ENCODE peak calls at places on chromosomes 12 and 14, in seven cellular contexts. One of them, this sample, is unnamed.
A peak's percentile ranks its signal among the peaks of the same experiment; 100 is the strongest.

GRCh38 chr14:102249041-102249440 is 55.9 kb downstream of the MOK start:
- DNase-seq in breast epithelium: no peak
- DNase-seq in vagina: no peak
- DNase-seq in GM23338: no peak
- DNase-seq in stomach: no peak
- DNase-seq in Panc1: no peak
- DNase-seq in suprapubic skin: no peak
- DNase-seq in this sample: no peak

GRCh38 chr14:87170179-87170578 is 822.8 kb downstream of the GALC start:
- DNase-seq in stomach: no peak
- DNase-seq in vagina: no peak
- DNase-seq in suprapubic skin: no peak
- DNase-seq in breast epithelium: no peak
- DNase-seq in GM23338: peak; percentile 43
- DNase-seq in Panc1: no peak
- DNase-seq in this sample: no peak

GRCh38 chr12:2018401-2018800 is 14.1 kb upstream of the DCP1B start:
- DNase-seq in Panc1: no peak
- DNase-seq in breast epithelium: no peak
- DNase-seq in suprapubic skin: no peak
- DNase-seq in vagina: no peak
- DNase-seq in GM23338: no peak
- DNase-seq in stomach: no peak
- DNase-seq in this sample: no peak

GRCh38 chr14:103871596-103872480 is 24.5 kb upstream of the PPP1R13B start:
- DNase-seq in vagina: no peak
- DNase-seq in breast epithelium: peak; percentile 54
- DNase-seq in stomach: peak; percentile 91
- DNase-seq in suprapubic skin: no peak
- DNase-seq in GM23338: peak; percentile 81
- DNase-seq in Panc1: no peak
- DNase-seq in this sample: peak; percentile 89

GRCh38 chr14:78245238-78245637 is 75.1 kb downstream of the NRXN3 start:
- DNase-seq in breast epithelium: no peak
- DNase-seq in Panc1: no peak
- DNase-seq in vagina: no peak
- DNase-seq in GM23338: no peak
- DNase-seq in suprapubic skin: no peak
- DNase-seq in stomach: peak; percentile 32
- DNase-seq in this sample: peak; percentile 65

GRCh38 chr12:1527789-1528188 is 66.6 kb downstream of the FBXL14 start:
- DNase-seq in breast epithelium: no peak
- DNase-seq in suprapubic skin: no peak
- DNase-seq in vagina: no peak
- DNase-seq in stomach: no peak
- DNase-seq in GM23338: no peak
- DNase-seq in Panc1: no peak
- DNase-seq in this sample: no peak

GRCh38 chr14:95025218-95025617 is 132.1 kb downstream of the DICER1 start:
- DNase-seq in Panc1: no peak
- DNase-seq in vagina: peak; percentile 54
- DNase-seq in GM23338: no peak
- DNase-seq in stomach: no peak
- DNase-seq in breast epithelium: no peak
- DNase-seq in suprapubic skin: no peak
- DNase-seq in this sample: no peak

GRCh38 chr14:95433094-95433478 is 83.4 kb downstream of the SYNE3 start:
- DNase-seq in stomach: no peak
- DNase-seq in GM23338: no peak
- DNase-seq in suprapubic skin: no peak
- DNase-seq in breast epithelium: no peak
- DNase-seq in Panc1: no peak
- DNase-seq in vagina: no peak
- DNase-seq in this sample: no peak

GRCh38 chr12:5395443-5396401 is 36.2 kb upstream of the NTF3 start:
- DNase-seq in breast epithelium: no peak
- DNase-seq in suprapubic skin: no peak
- DNase-seq in GM23338: peak; percentile 11
- DNase-seq in stomach: peak; percentile 73
- DNase-seq in vagina: no peak
- DNase-seq in Panc1: no peak
- DNase-seq in this sample: no peak

GRCh38 chr14:94615254-94615653 is 3.1 kb downstream of the SERPINA3 start:
- DNase-seq in Panc1: no peak
- DNase-seq in suprapubic skin: no peak
- DNase-seq in vagina: no peak
- DNase-seq in breast epithelium: no peak
- DNase-seq in GM23338: no peak
- DNase-seq in stomach: no peak
- DNase-seq in this sample: no peak

GRCh38 chr14:71320107-71320733 is 413.0 kb downstream of the PCNX1 start:
- DNase-seq in breast epithelium: peak; percentile 96
- DNase-seq in Panc1: peak; percentile 65
- DNase-seq in suprapubic skin: peak; percentile 98
- DNase-seq in GM23338: peak; percentile 99
- DNase-seq in stomach: peak; percentile 97
- DNase-seq in vagina: peak; percentile 99
- DNase-seq in this sample: peak; percentile 98

DNA sequence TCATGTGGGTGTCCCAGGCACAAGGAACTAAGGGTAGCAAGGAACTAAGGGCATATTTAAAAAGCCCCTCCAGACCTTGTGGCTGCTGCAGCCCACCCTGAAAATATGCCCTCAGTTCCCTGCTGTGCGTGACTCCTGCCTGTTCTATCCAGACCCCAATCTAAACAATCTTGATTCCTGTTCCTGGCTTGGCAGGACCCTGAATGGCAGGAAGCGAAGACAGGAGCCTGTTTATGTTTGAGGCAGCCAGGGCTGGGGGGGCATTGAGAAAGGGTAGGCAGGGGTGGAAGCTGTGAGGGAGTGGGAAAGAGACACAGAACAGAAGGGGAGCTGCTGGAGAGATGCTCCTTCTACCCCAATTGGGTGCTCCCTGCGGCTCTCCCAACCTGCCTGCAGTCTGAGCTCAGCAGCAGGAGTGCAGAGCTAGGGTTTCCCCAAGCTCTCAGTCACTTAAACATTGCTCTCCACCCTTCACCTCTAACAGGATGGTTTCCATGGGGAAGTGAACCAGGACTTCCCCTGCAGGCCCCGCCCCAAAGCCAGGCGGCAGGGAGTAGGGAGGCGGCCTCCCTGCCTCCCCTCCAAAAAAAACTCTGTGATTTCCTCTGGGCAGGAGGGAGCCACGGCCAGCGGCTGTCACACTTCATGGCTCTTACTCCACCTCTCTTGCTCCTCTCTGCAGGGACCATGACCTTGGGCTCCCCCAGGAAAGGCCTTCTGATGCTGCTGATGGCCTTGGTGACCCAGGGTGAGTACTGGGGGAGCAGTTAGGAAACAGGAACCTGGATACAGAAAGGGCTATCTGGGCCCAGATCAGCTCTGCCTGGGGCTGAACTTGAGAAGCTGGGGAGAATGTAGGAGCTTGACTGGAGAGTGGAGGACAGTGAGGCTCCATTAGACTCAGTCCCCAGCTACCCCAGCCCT is 4.7 kb downstream of the ACVRL1 start:
- DNase-seq in GM23338: peak; percentile 37
- DNase-seq in suprapubic skin: no peak
- DNase-seq in vagina: no peak
- DNase-seq in stomach: no peak
- DNase-seq in Panc1: no peak
- DNase-seq in breast epithelium: no peak
- DNase-seq in this sample: peak; percentile 49
- TF ChIP-seq POLR2AphosphoS5 in GM23338: no peak
- TF ChIP-seq POLR2AphosphoS5 in suprapubic skin: no peak
- TF ChIP-seq POLR2AphosphoS5 in vagina: peak; percentile 47
- TF ChIP-seq POLR2AphosphoS5 in stomach: no peak
- TF ChIP-seq POLR2AphosphoS5 in Panc1: no peak
- TF ChIP-seq POLR2AphosphoS5 in breast epithelium: no peak
- TF ChIP-seq POLR2AphosphoS5 in this sample: no peak

DNA sequence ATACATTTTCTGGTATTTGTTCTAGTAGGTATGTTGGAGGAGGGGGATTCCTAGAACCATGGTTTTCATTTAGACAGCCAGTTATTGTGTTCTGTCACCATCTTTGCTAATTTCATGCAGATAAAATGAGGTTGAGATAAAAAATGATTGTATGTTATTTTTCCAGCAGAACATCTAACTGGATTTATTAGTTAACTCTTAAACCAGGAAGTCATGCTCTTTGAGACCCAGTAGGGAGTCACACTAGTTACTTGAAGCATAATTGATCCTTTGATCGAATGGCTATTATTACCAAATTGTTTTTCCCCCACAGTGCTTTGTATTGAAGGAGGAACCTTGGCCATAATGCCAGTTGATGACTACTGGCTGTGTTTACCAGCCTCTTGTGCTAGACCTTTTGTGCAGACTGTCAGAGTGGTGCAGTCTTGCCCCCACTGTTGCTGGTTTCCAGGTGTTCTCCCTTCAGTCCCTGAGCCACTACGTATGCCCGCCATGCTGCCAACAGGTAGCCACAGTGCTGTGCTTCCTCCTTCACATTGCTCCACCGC is 6.0 kb downstream of the EID3 start:
- DNase-seq in breast epithelium: no peak
- DNase-seq in Panc1: no peak
- DNase-seq in GM23338: no peak
- DNase-seq in suprapubic skin: no peak
- DNase-seq in stomach: no peak
- DNase-seq in vagina: no peak
- DNase-seq in this sample: no peak
- H3K27ac ChIP-seq in breast epithelium: no peak overlapping the region
- H3K27ac ChIP-seq in Panc1: peak overlapping the region; percentile 80
- H3K27ac ChIP-seq in GM23338: no peak overlapping the region
- H3K27ac ChIP-seq in suprapubic skin: no peak overlapping the region
- H3K27ac ChIP-seq in stomach: no peak overlapping the region
- H3K27ac ChIP-seq in vagina: no peak overlapping the region
- H3K27ac ChIP-seq in this sample: no peak overlapping the region

DNA sequence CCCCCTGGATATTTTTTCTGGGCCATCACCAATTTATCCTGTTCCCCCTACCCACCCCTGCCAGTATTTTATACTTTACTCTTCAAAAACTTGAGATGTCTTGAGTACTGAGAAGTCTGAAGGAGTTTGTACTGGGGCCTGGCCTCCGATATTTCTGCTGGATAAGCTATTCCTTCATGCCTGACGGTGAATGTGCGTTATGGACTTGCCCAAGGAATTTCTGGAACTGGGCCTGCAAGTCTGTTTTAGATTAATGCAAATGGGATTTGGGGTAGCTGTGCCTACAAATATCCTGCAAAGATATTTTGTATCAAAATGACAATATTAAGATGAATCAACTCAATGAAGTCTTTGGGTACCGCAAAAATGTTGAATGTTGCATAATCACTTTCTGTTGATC is at the start of gene PTCSC3:
- DNase-seq in vagina: no peak
- DNase-seq in suprapubic skin: no peak
- DNase-seq in Panc1: no peak
- DNase-seq in stomach: no peak
- DNase-seq in breast epithelium: no peak
- DNase-seq in GM23338: no peak
- DNase-seq in this sample: no peak
- TF ChIP-seq POLR2AphosphoS5 in vagina: no peak
- TF ChIP-seq POLR2AphosphoS5 in suprapubic skin: no peak
- TF ChIP-seq POLR2AphosphoS5 in Panc1: no peak
- TF ChIP-seq POLR2AphosphoS5 in stomach: no peak
- TF ChIP-seq POLR2AphosphoS5 in breast epithelium: no peak
- TF ChIP-seq POLR2AphosphoS5 in GM23338: no peak
- TF ChIP-seq POLR2AphosphoS5 in this sample: no peak

GRCh38 chr12:56222531-56222895 is 791 bp upstream of the RNF41 start:
- DNase-seq in vagina: no peak
- DNase-seq in breast epithelium: no peak
- DNase-seq in suprapubic skin: no peak
- DNase-seq in GM23338: no peak
- DNase-seq in stomach: no peak
- DNase-seq in Panc1: no peak
- DNase-seq in this sample: no peak

GRCh38 chr12:56221757-56222530 is at the start of gene RNF41:
- DNase-seq in vagina: peak; percentile 99
- DNase-seq in breast epithelium: peak; percentile 98
- DNase-seq in Panc1: peak; percentile 85
- DNase-seq in suprapubic skin: peak; percentile 98
- DNase-seq in GM23338: peak; percentile 99
- DNase-seq in stomach: peak; percentile 99
- DNase-seq in this sample: peak; percentile 98

GRCh38 chr12:56221233-56221756 is 427 bp downstream of the RNF41 start:
- DNase-seq in Panc1: no peak
- DNase-seq in suprapubic skin: no peak
- DNase-seq in breast epithelium: peak; percentile 65
- DNase-seq in stomach: peak; percentile 58
- DNase-seq in vagina: no peak
- DNase-seq in GM23338: peak; percentile 81
- DNase-seq in this sample: peak; percentile 59

GRCh38 chr12:56219840-56220239 is 1.9 kb downstream of the RNF41 start:
- DNase-seq in suprapubic skin: no peak
- DNase-seq in breast epithelium: no peak
- DNase-seq in Panc1: no peak
- DNase-seq in vagina: no peak
- DNase-seq in stomach: no peak
- DNase-seq in GM23338: no peak
- DNase-seq in this sample: no peak

GRCh38 chr12:56220611-56221232 is 1.0 kb downstream of the RNF41 start:
- DNase-seq in vagina: no peak
- DNase-seq in suprapubic skin: no peak
- DNase-seq in breast epithelium: no peak
- DNase-seq in stomach: no peak
- DNase-seq in Panc1: no peak
- DNase-seq in GM23338: peak; percentile 52
- DNase-seq in this sample: no peak
- H3K27ac ChIP-seq in vagina: peak overlapping the region; percentile 95
- H3K27ac ChIP-seq in suprapubic skin: peak overlapping the region; percentile 97
- H3K27ac ChIP-seq in breast epithelium: peak overlapping the region; percentile 95
- H3K27ac ChIP-seq in stomach: peak overlapping the region; percentile 97
- H3K27ac ChIP-seq in Panc1: peak overlapping the region; percentile 94
- H3K27ac ChIP-seq in GM23338: peak overlapping the region; percentile 98
- H3K27ac ChIP-seq in this sample: peak overlapping the region; percentile 99

DNA sequence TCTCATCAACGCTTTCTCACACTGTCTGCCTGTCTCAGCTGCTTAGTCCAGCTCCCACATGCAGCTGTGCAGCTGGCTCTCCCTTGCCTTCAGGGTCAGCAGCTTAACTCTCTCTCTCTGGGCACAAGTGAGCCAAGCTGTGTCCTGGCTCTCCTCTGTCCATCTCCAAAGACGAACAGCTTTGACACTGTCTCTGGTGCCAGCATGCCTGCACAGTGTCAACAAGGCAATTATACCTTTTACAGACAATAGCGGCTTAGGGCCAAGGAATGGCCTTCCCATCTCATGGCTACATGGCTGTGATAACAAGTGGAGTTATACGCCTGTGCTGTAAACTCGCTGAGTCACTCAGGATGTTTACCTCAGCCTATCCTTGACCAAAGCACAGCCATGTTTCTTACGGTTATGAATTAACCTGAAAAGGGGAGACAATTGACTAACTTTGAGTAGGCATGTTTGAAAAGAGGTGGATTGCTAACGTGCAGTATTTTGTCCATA is 38.4 kb upstream of the MANSC4 start:
- DNase-seq in stomach: no peak
- DNase-seq in GM23338: no peak
- DNase-seq in suprapubic skin: no peak
- DNase-seq in vagina: no peak
- DNase-seq in Panc1: no peak
- DNase-seq in breast epithelium: no peak
- DNase-seq in this sample: no peak
- TF ChIP-seq POLR2AphosphoS5 in stomach: peak; percentile 16
- TF ChIP-seq POLR2AphosphoS5 in GM23338: no peak
- TF ChIP-seq POLR2AphosphoS5 in suprapubic skin: no peak
- TF ChIP-seq POLR2AphosphoS5 in vagina: no peak
- TF ChIP-seq POLR2AphosphoS5 in Panc1: no peak
- TF ChIP-seq POLR2AphosphoS5 in breast epithelium: no peak
- TF ChIP-seq POLR2AphosphoS5 in this sample: peak; percentile 23

This sample was measured in transverse colon.